ENCODE peak calls at places on chromosomes 4 and X, in seven cellular contexts. One of them, this sample, is unnamed.

GRCh38 chr4:71229477-71230257 is 109.2 kb upstream of the SLC4A4 start:
- DNase-seq in esophagus squamous epithelium: no peak
- DNase-seq in IMR-90: peak; percentile 81
- DNase-seq in lung: no peak
- DNase-seq in heart left ventricle: peak; percentile 30
- DNase-seq in kidney: peak; percentile 46
- DNase-seq in astrocyte: peak; percentile 39
- DNase-seq in this sample: no peak

GRCh38 chrX:17007134-17007768 is 60.8 kb downstream of the REPS2 start:
- DNase-seq in esophagus squamous epithelium: no peak
- DNase-seq in IMR-90: no peak
- DNase-seq in lung: no peak
- DNase-seq in heart left ventricle: peak; percentile 15
- DNase-seq in kidney: no peak
- DNase-seq in astrocyte: no peak
- DNase-seq in this sample: no peak

GRCh38 chrX:136039485-136039884 is 54.2 kb downstream of the SLC9A6 start:
- DNase-seq in esophagus squamous epithelium: no peak
- DNase-seq in IMR-90: no peak
- DNase-seq in lung: no peak
- DNase-seq in heart left ventricle: no peak
- DNase-seq in kidney: no peak
- DNase-seq in astrocyte: no peak
- DNase-seq in this sample: no peak

GRCh38 chr4:143095447-143095846 is 89.3 kb upstream of the USP38 start:
- DNase-seq in esophagus squamous epithelium: no peak
- DNase-seq in IMR-90: no peak
- DNase-seq in lung: no peak
- DNase-seq in heart left ventricle: no peak
- DNase-seq in kidney: no peak
- DNase-seq in astrocyte: no peak
- DNase-seq in this sample: no peak

GRCh38 chrX:40157228-40158035 is 59.7 kb upstream of the BCOR start:
- DNase-seq in esophagus squamous epithelium: no peak
- DNase-seq in IMR-90: no peak
- DNase-seq in lung: no peak
- DNase-seq in heart left ventricle: no peak
- DNase-seq in kidney: no peak
- DNase-seq in astrocyte: no peak
- DNase-seq in this sample: no peak

GRCh38 chrX:41381685-41382084 is 47.7 kb downstream of the DDX3X start:
- DNase-seq in esophagus squamous epithelium: no peak
- DNase-seq in IMR-90: peak; percentile 90
- DNase-seq in lung: no peak
- DNase-seq in heart left ventricle: no peak
- DNase-seq in kidney: peak; percentile 78
- DNase-seq in astrocyte: peak; percentile 68
- DNase-seq in this sample: peak; percentile 64

GRCh38 chr4:139689093-139689722 is 23.6 kb downstream of the MGST2 start:
- DNase-seq in esophagus squamous epithelium: no peak
- DNase-seq in IMR-90: peak; percentile 24
- DNase-seq in lung: no peak
- DNase-seq in heart left ventricle: no peak
- DNase-seq in kidney: no peak
- DNase-seq in astrocyte: no peak
- DNase-seq in this sample: no peak

GRCh38 chrX:119757979-119758681 is at the start of gene SOWAHD:
- DNase-seq in esophagus squamous epithelium: no peak
- DNase-seq in IMR-90: no peak
- DNase-seq in lung: no peak
- DNase-seq in heart left ventricle: peak; percentile 40
- DNase-seq in kidney: peak; percentile 77
- DNase-seq in astrocyte: no peak
- DNase-seq in this sample: no peak

GRCh38 chrX:150700107-150700506 is 6.9 kb downstream of the MTMR1 start:
- DNase-seq in esophagus squamous epithelium: no peak
- DNase-seq in IMR-90: no peak
- DNase-seq in lung: no peak
- DNase-seq in heart left ventricle: no peak
- DNase-seq in kidney: no peak
- DNase-seq in astrocyte: no peak
- DNase-seq in this sample: no peak

GRCh38 chr4:159722918-159723317 is 620.0 kb downstream of the RAPGEF2 start:
- DNase-seq in esophagus squamous epithelium: no peak
- DNase-seq in IMR-90: no peak
- DNase-seq in lung: no peak
- DNase-seq in heart left ventricle: no peak
- DNase-seq in kidney: no peak
- DNase-seq in astrocyte: no peak
- DNase-seq in this sample: no peak

GRCh38 chr4:163548481-163549243 is 54.2 kb downstream of the TMA16 start:
- DNase-seq in esophagus squamous epithelium: no peak
- DNase-seq in IMR-90: peak; percentile 69
- DNase-seq in lung: no peak
- DNase-seq in heart left ventricle: no peak
- DNase-seq in kidney: no peak
- DNase-seq in astrocyte: peak; percentile 35
- DNase-seq in this sample: no peak

GRCh38 chr4:85910985-85911384 is 436.0 kb downstream of the ARHGAP24 start:
- DNase-seq in esophagus squamous epithelium: no peak
- DNase-seq in IMR-90: no peak
- DNase-seq in lung: no peak
- DNase-seq in heart left ventricle: no peak
- DNase-seq in kidney: no peak
- DNase-seq in astrocyte: no peak
- DNase-seq in this sample: no peak

DNA sequence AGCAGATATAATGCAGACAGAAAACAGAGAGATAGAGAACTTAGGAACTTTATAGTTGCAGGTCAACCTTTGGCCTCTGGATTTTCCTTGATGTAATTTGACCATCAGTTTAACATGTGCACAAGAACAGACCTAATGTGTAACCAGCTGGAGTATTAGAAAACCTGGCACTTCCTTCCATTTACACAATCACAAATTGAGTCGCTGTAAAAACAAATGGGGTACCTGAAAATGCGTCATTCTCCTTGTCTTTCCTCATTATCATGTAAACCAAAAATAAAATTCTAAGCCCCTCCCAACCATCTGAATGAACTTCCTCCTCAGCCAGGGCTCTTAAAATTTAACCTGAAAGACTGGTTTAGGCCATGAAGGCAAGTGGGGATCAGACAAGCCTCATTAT is 358.4 kb upstream of the MAGEB16 start:
- DNase-seq in esophagus squamous epithelium: no peak
- DNase-seq in IMR-90: no peak
- DNase-seq in lung: no peak
- DNase-seq in heart left ventricle: no peak
- DNase-seq in kidney: no peak
- DNase-seq in astrocyte: no peak
- DNase-seq in this sample: no peak
- H3K9me3 ChIP-seq in esophagus squamous epithelium: peaks cover 10% of the 10 kb centered on the region
- H3K9me3 ChIP-seq in IMR-90: peaks cover 3% of the 10 kb centered on the region
- H3K9me3 ChIP-seq in lung: no peaks in the 10 kb centered on the region
- H3K9me3 ChIP-seq in heart left ventricle: no peaks in the 10 kb centered on the region
- H3K9me3 ChIP-seq in kidney: no peaks in the 10 kb centered on the region
- H3K9me3 ChIP-seq in astrocyte: no peaks in the 10 kb centered on the region
- H3K9me3 ChIP-seq in this sample: no peaks in the 10 kb centered on the region

GRCh38 chr4:41146716-41147506 is 67.4 kb downstream of the APBB2 start:
- DNase-seq in esophagus squamous epithelium: no peak
- DNase-seq in IMR-90: peak; percentile 54
- DNase-seq in lung: no peak
- DNase-seq in heart left ventricle: no peak
- DNase-seq in kidney: no peak
- DNase-seq in astrocyte: peak; percentile 76
- DNase-seq in this sample: no peak

GRCh38 chr4:41143721-41144379 is 70.5 kb downstream of the APBB2 start:
- DNase-seq in esophagus squamous epithelium: no peak
- DNase-seq in IMR-90: no peak
- DNase-seq in lung: no peak
- DNase-seq in heart left ventricle: no peak
- DNase-seq in kidney: no peak
- DNase-seq in astrocyte: no peak
- DNase-seq in this sample: no peak

GRCh38 chr4:41146196-41146595 is 68.1 kb downstream of the APBB2 start:
- DNase-seq in esophagus squamous epithelium: no peak
- DNase-seq in IMR-90: no peak
- DNase-seq in lung: no peak
- DNase-seq in heart left ventricle: no peak
- DNase-seq in kidney: no peak
- DNase-seq in astrocyte: no peak
- DNase-seq in this sample: no peak

GRCh38 chr4:41144812-41145211 is 69.5 kb downstream of the APBB2 start:
- DNase-seq in esophagus squamous epithelium: no peak
- DNase-seq in IMR-90: no peak
- DNase-seq in lung: no peak
- DNase-seq in heart left ventricle: no peak
- DNase-seq in kidney: no peak
- DNase-seq in astrocyte: no peak
- DNase-seq in this sample: no peak

DNA sequence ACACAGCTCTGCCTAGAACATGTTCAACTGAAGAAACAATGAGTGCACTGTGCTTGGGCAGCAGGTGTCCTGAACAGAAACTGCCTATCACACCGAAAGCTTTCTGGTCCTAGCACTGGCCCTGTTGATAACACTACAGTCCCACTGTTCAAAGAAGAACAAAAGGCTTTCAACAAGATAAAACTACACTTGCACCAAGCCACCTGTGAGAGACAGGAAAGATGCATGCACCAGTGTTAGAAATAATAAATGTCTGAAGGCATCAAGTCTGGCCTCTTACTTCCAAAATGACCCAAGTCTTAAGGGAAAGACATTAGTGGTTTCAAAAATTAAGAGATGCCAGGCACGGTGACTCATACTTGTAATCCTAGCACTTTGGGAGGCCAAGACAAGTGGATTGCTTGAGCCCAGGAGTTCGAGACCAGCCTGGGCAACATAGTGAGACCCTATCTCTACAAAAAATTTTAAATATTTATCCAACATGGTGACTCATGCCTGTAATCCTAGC is 68.7 kb downstream of the APBB2 start:
- DNase-seq in esophagus squamous epithelium: no peak
- DNase-seq in IMR-90: peak; percentile 45
- DNase-seq in lung: no peak
- DNase-seq in heart left ventricle: no peak
- DNase-seq in kidney: no peak
- DNase-seq in astrocyte: peak; percentile 62
- DNase-seq in this sample: no peak
- H3K4me1 ChIP-seq in esophagus squamous epithelium: peaks cover 73% of the 10 kb centered on the region
- H3K4me1 ChIP-seq in IMR-90: peaks cover 36% of the 10 kb centered on the region
- H3K4me1 ChIP-seq in lung: peaks cover 11% of the 10 kb centered on the region
- H3K4me1 ChIP-seq in heart left ventricle: peaks cover 3% of the 10 kb centered on the region
- H3K4me1 ChIP-seq in kidney: peaks cover 32% of the 10 kb centered on the region
- H3K4me1 ChIP-seq in astrocyte: peaks cover 59% of the 10 kb centered on the region
- H3K4me1 ChIP-seq in this sample: peaks cover 62% of the 10 kb centered on the region

GRCh38 chr4:145283909-145284308 is 103.5 kb upstream of the OTUD4 start:
- DNase-seq in esophagus squamous epithelium: no peak
- DNase-seq in IMR-90: no peak
- DNase-seq in lung: no peak
- DNase-seq in heart left ventricle: no peak
- DNase-seq in kidney: no peak
- DNase-seq in astrocyte: no peak
- DNase-seq in this sample: no peak
- TF ChIP-seq CTCF in esophagus squamous epithelium: no peak
- TF ChIP-seq CTCF in IMR-90: no peak
- TF ChIP-seq CTCF in lung: no peak
- TF ChIP-seq CTCF in heart left ventricle: no peak
- TF ChIP-seq CTCF in kidney: no peak
- TF ChIP-seq CTCF in astrocyte: no peak
- TF ChIP-seq CTCF in this sample: no peak

GRCh38 chr4:41288254-41288653 is 31.5 kb downstream of the UCHL1 start:
- DNase-seq in esophagus squamous epithelium: no peak
- DNase-seq in IMR-90: no peak
- DNase-seq in lung: no peak
- DNase-seq in heart left ventricle: no peak
- DNase-seq in kidney: no peak
- DNase-seq in astrocyte: no peak
- DNase-seq in this sample: no peak

GRCh38 chr4:41287005-41287404 is 30.3 kb downstream of the UCHL1 start:
- DNase-seq in esophagus squamous epithelium: no peak
- DNase-seq in IMR-90: peak; percentile 48
- DNase-seq in lung: no peak
- DNase-seq in heart left ventricle: no peak
- DNase-seq in kidney: no peak
- DNase-seq in astrocyte: no peak
- DNase-seq in this sample: no peak

GRCh38 chr4:41287852-41288251 is 31.1 kb downstream of the UCHL1 start:
- DNase-seq in esophagus squamous epithelium: no peak
- DNase-seq in IMR-90: no peak
- DNase-seq in lung: no peak
- DNase-seq in heart left ventricle: no peak
- DNase-seq in kidney: no peak
- DNase-seq in astrocyte: no peak
- DNase-seq in this sample: no peak

GRCh38 chr4:41294445-41295062 is 37.8 kb downstream of the UCHL1 start:
- DNase-seq in esophagus squamous epithelium: no peak
- DNase-seq in IMR-90: no peak
- DNase-seq in lung: no peak
- DNase-seq in heart left ventricle: no peak
- DNase-seq in kidney: no peak
- DNase-seq in astrocyte: no peak
- DNase-seq in this sample: no peak

DNA sequence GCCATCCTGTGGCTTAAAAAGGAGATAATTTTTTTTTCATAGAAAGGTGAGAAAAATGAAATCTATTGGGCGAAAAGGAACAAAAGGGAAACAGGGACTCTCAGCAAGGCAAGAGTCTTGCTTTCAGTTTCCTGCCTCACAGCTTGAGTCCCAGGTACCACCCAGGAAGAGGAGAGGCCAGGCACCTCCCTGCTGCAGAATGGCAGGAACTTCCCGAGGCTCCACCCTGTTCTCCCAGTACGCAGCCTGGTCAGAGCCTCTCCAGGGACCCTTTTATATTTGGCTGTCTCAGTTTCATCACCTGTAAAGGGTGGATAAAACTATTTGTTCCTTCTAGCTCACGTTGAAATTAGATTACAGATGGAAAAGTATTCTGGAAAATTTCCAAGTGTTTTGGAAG is 33.8 kb downstream of the UCHL1 start:
- DNase-seq in esophagus squamous epithelium: no peak
- DNase-seq in IMR-90: no peak
- DNase-seq in lung: peak; percentile 33
- DNase-seq in heart left ventricle: peak; percentile 39
- DNase-seq in kidney: no peak
- DNase-seq in astrocyte: no peak
- DNase-seq in this sample: no peak
- H3K9me3 ChIP-seq in esophagus squamous epithelium: peaks cover 10% of the 10 kb centered on the region
- H3K9me3 ChIP-seq in IMR-90: peaks cover 4% of the 10 kb centered on the region
- H3K9me3 ChIP-seq in lung: no peaks in the 10 kb centered on the region
- H3K9me3 ChIP-seq in heart left ventricle: no peaks in the 10 kb centered on the region
- H3K9me3 ChIP-seq in kidney: peaks cover 8% of the 10 kb centered on the region
- H3K9me3 ChIP-seq in astrocyte: peaks cover 9% of the 10 kb centered on the region
- H3K9me3 ChIP-seq in this sample: peaks cover 6% of the 10 kb centered on the region

GRCh38 chr4:82371398-82371972 is 2.3 kb downstream of the HNRNPD start:
- DNase-seq in esophagus squamous epithelium: no peak
- DNase-seq in IMR-90: peak; percentile 18
- DNase-seq in lung: no peak
- DNase-seq in heart left ventricle: no peak
- DNase-seq in kidney: no peak
- DNase-seq in astrocyte: no peak
- DNase-seq in this sample: no peak
- H3K4me1 ChIP-seq in esophagus squamous epithelium: peaks cover 76% of the 10 kb centered on the region
- H3K4me1 ChIP-seq in IMR-90: no peaks in the 10 kb centered on the region
- H3K4me1 ChIP-seq in lung: peaks cover 4% of the 10 kb centered on the region
- H3K4me1 ChIP-seq in heart left ventricle: peaks cover 31% of the 10 kb centered on the region
- H3K4me1 ChIP-seq in kidney: peaks cover 20% of the 10 kb centered on the region
- H3K4me1 ChIP-seq in astrocyte: peaks cover 14% of the 10 kb centered on the region
- H3K4me1 ChIP-seq in this sample: no peaks in the 10 kb centered on the region

This sample was measured in right atrium auricular region.